ENCODE peak calls at places on chromosomes 2 and 18, in seven cellular contexts. H, O, J, G, D, E and W are unnamed samples.
A peak's percentile ranks its signal among the peaks of the same experiment; 100 is the strongest.

GRCh38 chr2:55163258-55163657 is 68.8 kb downstream of the CLHC1 start:
- DNase-seq in H (no peak), O (peak; percentile 35), J (no peak), G (no peak), D (peak; percentile 91), E (no peak), W (peak; percentile 64)

GRCh38 chr2:109680523-109681297 is 66.5 kb downstream of the SOWAHC start:
- DNase-seq in H (no peak), O (no peak), J (no peak), G (no peak), D (no peak), E (no peak), W (no peak)

GRCh38 chr2:176479961-176480360 is 210.7 kb downstream of the MTX2 start:
- DNase-seq in H (no peak), O (no peak), J (no peak), G (no peak), D (peak; percentile 78), E (no peak), W (no peak)

GRCh38 chr2:121260370-121261154 is 24.4 kb downstream of the TFCP2L1 start:
- DNase-seq in H (no peak), O (no peak), J (no peak), G (no peak), D (no peak), E (no peak), W (no peak)

GRCh38 chr2:199558156-199558555 is 100.4 kb upstream of the SATB2 start:
- DNase-seq in H (no peak), O (no peak), J (no peak), G (no peak), D (no peak), E (no peak), W (no peak)

GRCh38 chr2:131005229-131005935 is 87.9 kb downstream of the FAM168B start:
- DNase-seq in H (no peak), O (no peak), J (no peak), G (no peak), D (no peak), E (no peak), W (no peak)

GRCh38 chr18:27787543-27787942 is 389.4 kb downstream of the CDH2 start:
- DNase-seq in H (no peak), O (no peak), J (no peak), G (no peak), D (no peak), E (no peak), W (no peak)

GRCh38 chr2:38439807-38440300 is 62.8 kb upstream of the ATL2 start:
- DNase-seq in H (no peak), O (no peak), J (no peak), G (no peak), D (no peak), E (no peak), W (no peak)

GRCh38 chr2:84459944-84460429 is 907 bp upstream of the SUCLG1 start:
- DNase-seq in H (no peak), O (no peak), J (no peak), G (no peak), D (no peak), E (no peak), W (no peak)

GRCh38 chr18:79867666-79868065 is 69.9 kb downstream of the KCNG2 start:
- DNase-seq in H (no peak), O (no peak), J (peak; percentile 14), G (no peak), D (no peak), E (no peak), W (no peak)

GRCh38 chr18:51006948-51007786 is 22.8 kb upstream of the SMAD4 start:
- DNase-seq in H (no peak), O (no peak), J (no peak), G (no peak), D (no peak), E (no peak), W (peak; percentile 53)

GRCh38 chr2:47069628-47070154 is 85.4 kb downstream of the STPG4 start:
- DNase-seq in H (no peak), O (peak; percentile 74), J (peak; percentile 57), G (peak; percentile 54), D (peak; percentile 96), E (peak; percentile 76), W (peak; percentile 78)

GRCh38 chr18:58871514-58872490 is 7.1 kb downstream of the ZNF532 start:
- DNase-seq in H (no peak), O (no peak), J (no peak), G (no peak), D (no peak), E (no peak), W (no peak)

GRCh38 chr2:27177441-27178351 is 28.9 kb downstream of the TCF23 start:
- DNase-seq in H (no peak), O (no peak), J (no peak), G (no peak), D (no peak), E (no peak), W (no peak)

GRCh38 chr2:176130153-176130916 is 830 bp downstream of the HOXD8 start:
- DNase-seq in H (no peak), O (no peak), J (no peak), G (no peak), D (peak; percentile 91), E (no peak), W (no peak)

GRCh38 chr2:224816816-224817215 is 100.7 kb upstream of the CCDC195 start:
- DNase-seq in H (no peak), O (peak; percentile 83), J (no peak), G (no peak), D (peak; percentile 78), E (no peak), W (peak; percentile 81)

DNA sequence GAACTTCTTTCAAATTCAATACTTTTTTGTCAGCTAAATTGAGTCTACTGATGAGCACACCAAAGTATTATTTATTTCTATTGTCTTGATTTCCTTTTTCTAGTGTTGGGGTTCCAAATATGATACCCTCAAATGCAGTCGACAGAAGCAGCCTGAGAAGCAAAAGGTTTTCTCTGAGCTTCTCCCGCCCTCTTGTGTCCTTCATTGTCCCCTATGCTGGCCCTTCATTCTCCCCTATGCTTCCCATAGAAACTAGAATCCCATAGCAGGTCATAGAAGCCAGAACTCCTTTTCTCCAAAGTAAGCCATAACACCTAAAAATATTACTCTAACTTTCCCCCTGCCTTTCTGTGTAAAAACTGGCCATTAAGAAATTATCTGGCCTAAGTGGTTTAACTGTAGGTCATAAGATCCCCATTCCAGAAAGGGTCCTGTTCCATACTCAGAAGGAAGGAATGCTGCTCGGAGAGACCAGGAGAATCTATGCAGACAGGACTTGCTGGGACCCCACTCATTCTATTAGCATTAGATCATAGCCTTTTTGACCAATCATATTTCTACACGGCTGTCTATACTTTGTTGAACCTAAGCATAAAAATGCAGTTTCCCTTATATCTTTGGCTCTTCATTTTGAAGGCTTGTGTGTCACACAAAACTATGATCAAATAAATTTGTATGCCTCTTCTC is 764.6 kb upstream of the PKDCC start:
- DNase-seq in H (no peak), O (no peak), J (no peak), G (no peak), D (no peak), E (no peak), W (no peak)
- TF ChIP-seq CTCF in H (no peak), O (no peak), J (no peak), G (no peak), D (no peak), E (no peak), W (no peak)

DNA sequence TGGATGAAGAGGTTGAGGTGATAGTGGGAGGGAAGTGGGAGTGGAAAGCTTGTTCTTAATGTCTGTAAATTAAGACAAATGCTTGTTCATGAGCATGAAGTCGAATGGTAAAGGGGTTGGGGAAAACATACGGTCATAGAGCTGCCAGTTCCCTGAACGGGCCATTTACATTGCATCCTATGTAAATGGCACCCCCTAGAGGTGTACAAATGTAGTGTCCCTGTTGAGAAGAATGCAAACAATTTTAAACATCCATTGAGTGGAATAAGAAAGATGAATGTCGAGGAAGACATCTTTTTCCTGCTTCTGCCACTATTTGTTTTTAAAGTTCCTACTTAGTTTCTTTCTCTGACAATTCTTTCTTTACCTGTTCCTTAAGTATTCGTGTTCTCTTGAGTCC is 155.7 kb downstream of the RDH14 start:
- DNase-seq in H (peak; percentile 19), O (no peak), J (no peak), G (no peak), D (no peak), E (no peak), W (peak; percentile 33)
- TF ChIP-seq CTCF in H (peak; percentile 54), O (peak; percentile 28), J (no peak), G (peak; percentile 11), D (peak; percentile 30), E (peak; percentile 66), W (peak; percentile 33)

GRCh38 chr2:180520816-180521595 is 459.4 kb upstream of the UBE2E3 start:
- DNase-seq in H (no peak), O (peak; percentile 14), J (no peak), G (no peak), D (peak; percentile 25), E (no peak), W (no peak)

GRCh38 chr2:180523629-180524340 is 456.6 kb upstream of the UBE2E3 start:
- DNase-seq in H (no peak), O (peak; percentile 84), J (no peak), G (no peak), D (peak; percentile 84), E (no peak), W (no peak)

GRCh38 chr2:180516204-180516603 is 464.2 kb upstream of the UBE2E3 start:
- DNase-seq in H (peak; percentile 9), O (no peak), J (no peak), G (no peak), D (no peak), E (no peak), W (no peak)

GRCh38 chr2:180519276-180519675 is 461.1 kb upstream of the UBE2E3 start:
- DNase-seq in H (no peak), O (peak; percentile 58), J (no peak), G (no peak), D (peak; percentile 29), E (no peak), W (no peak)

GRCh38 chr2:180520206-180520605 is 460.2 kb upstream of the UBE2E3 start:
- DNase-seq in H (no peak), O (peak; percentile 38), J (no peak), G (peak; percentile 37), D (peak; percentile 8), E (no peak), W (peak; percentile 2)
- TF ChIP-seq CTCF in H (no peak), O (no peak), J (no peak), G (peak; percentile 22), D (peak; percentile 34), E (peak; percentile 45), W (no peak)

GRCh38 chr2:152861349-152861942 is 143.0 kb downstream of the ARL6IP6 start:
- DNase-seq in H (peak; percentile 37), O (peak; percentile 38), J (no peak), G (no peak), D (peak; percentile 14), E (no peak), W (peak; percentile 19)
- TF ChIP-seq CTCF in H (peak; percentile 62), O (peak; percentile 79), J (peak; percentile 47), G (peak; percentile 69), D (peak; percentile 69), E (peak; percentile 76), W (peak; percentile 76)

DNA sequence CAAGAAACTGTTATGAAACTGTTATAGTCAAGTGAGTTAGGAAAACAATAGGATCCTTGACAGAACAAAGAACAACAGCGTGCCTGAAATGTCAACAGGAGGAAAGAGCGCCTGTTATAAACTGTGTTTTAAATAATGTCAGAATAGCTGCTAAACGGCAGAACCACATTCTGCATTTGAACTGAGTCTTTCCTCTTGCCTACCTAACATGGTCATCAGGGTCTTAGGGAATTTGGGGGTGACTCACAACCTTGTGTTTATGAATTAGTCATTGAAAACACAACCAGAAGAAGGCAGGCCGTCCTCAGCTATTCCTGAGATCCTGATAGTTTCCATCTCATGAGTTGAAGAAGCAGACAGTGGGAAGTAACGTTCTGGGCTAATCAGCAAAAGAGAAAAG is 222.0 kb upstream of the FN1 start:
- DNase-seq in H (no peak), O (peak; percentile 92), J (peak; percentile 31), G (no peak), D (peak; percentile 91), E (no peak), W (no peak)
- TF ChIP-seq CTCF in H (no peak), O (no peak), J (no peak), G (no peak), D (peak; percentile 14), E (peak; percentile 42), W (no peak)